ENCODE peak calls at places on chromosomes 5 and 9, in six cellular contexts. One of them, this sample, is unnamed. For H3K4me1, the result is how much of the 10 kb centered on the place peaks cover.

GRCh38 chr5:76608833-76609232 is 14.4 kb downstream of the F2RL2 start:
- DNase-seq in tibial artery: no peak
- DNase-seq in neuronal stem cell: no peak
- DNase-seq in effector memory CD4-positive, alpha-beta T cell: no peak
- DNase-seq in upper lobe of left lung: no peak
- DNase-seq in uterus: no peak
- DNase-seq in this sample: peak

GRCh38 chr5:133680830-133681555 is 68.7 kb upstream of the FSTL4 start:
- DNase-seq in tibial artery: peak
- DNase-seq in neuronal stem cell: no peak
- DNase-seq in effector memory CD4-positive, alpha-beta T cell: no peak
- DNase-seq in upper lobe of left lung: no peak
- DNase-seq in uterus: no peak
- DNase-seq in this sample: no peak

GRCh38 chr9:130129425-130130061 is 42.7 kb upstream of the NCS1 start:
- DNase-seq in tibial artery: no peak
- DNase-seq in neuronal stem cell: no peak
- DNase-seq in effector memory CD4-positive, alpha-beta T cell: peak
- DNase-seq in upper lobe of left lung: no peak
- DNase-seq in uterus: no peak
- DNase-seq in this sample: peak

GRCh38 chr9:129131300-129132145 is 20.3 kb downstream of the PTPA start:
- DNase-seq in tibial artery: peak
- DNase-seq in neuronal stem cell: no peak
- DNase-seq in effector memory CD4-positive, alpha-beta T cell: peak
- DNase-seq in upper lobe of left lung: peak
- DNase-seq in uterus: peak
- DNase-seq in this sample: peak

GRCh38 chr9:78695521-78695920 is 398.6 kb downstream of the PSAT1 start:
- DNase-seq in tibial artery: no peak
- DNase-seq in neuronal stem cell: no peak
- DNase-seq in effector memory CD4-positive, alpha-beta T cell: no peak
- DNase-seq in upper lobe of left lung: no peak
- DNase-seq in uterus: no peak
- DNase-seq in this sample: no peak

GRCh38 chr9:127572961-127573727 is 38.9 kb upstream of the STXBP1 start:
- DNase-seq in tibial artery: no peak
- DNase-seq in neuronal stem cell: no peak
- DNase-seq in effector memory CD4-positive, alpha-beta T cell: no peak
- DNase-seq in upper lobe of left lung: no peak
- DNase-seq in uterus: no peak
- DNase-seq in this sample: no peak

GRCh38 chr5:173278172-173278571 is 43.2 kb upstream of the NKX2-5 start:
- DNase-seq in tibial artery: no peak
- DNase-seq in neuronal stem cell: no peak
- DNase-seq in effector memory CD4-positive, alpha-beta T cell: no peak
- DNase-seq in upper lobe of left lung: no peak
- DNase-seq in uterus: no peak
- DNase-seq in this sample: no peak

GRCh38 chr5:143730112-143730801 is 81.7 kb upstream of the HMHB1 start:
- DNase-seq in tibial artery: no peak
- DNase-seq in neuronal stem cell: no peak
- DNase-seq in effector memory CD4-positive, alpha-beta T cell: no peak
- DNase-seq in upper lobe of left lung: no peak
- DNase-seq in uterus: no peak
- DNase-seq in this sample: no peak

GRCh38 chr5:141489841-141490240 is 960 bp downstream of the PCDHGC5 start:
- DNase-seq in tibial artery: no peak
- DNase-seq in neuronal stem cell: no peak
- DNase-seq in effector memory CD4-positive, alpha-beta T cell: no peak
- DNase-seq in upper lobe of left lung: no peak
- DNase-seq in uterus: no peak
- DNase-seq in this sample: no peak

GRCh38 chr9:120767451-120767850 is 25.8 kb downstream of the FBXW2 start:
- DNase-seq in tibial artery: no peak
- DNase-seq in neuronal stem cell: no peak
- DNase-seq in effector memory CD4-positive, alpha-beta T cell: no peak
- DNase-seq in upper lobe of left lung: no peak
- DNase-seq in uterus: no peak
- DNase-seq in this sample: no peak

GRCh38 chr5:174065528-174066189 is 20.2 kb downstream of the NSG2 start:
- DNase-seq in tibial artery: no peak
- DNase-seq in neuronal stem cell: no peak
- DNase-seq in effector memory CD4-positive, alpha-beta T cell: no peak
- DNase-seq in upper lobe of left lung: no peak
- DNase-seq in uterus: no peak
- DNase-seq in this sample: no peak

GRCh38 chr5:35046754-35047153 is 995 bp downstream of the AGXT2 start:
- DNase-seq in tibial artery: no peak
- DNase-seq in neuronal stem cell: no peak
- DNase-seq in effector memory CD4-positive, alpha-beta T cell: no peak
- DNase-seq in upper lobe of left lung: no peak
- DNase-seq in uterus: no peak
- DNase-seq in this sample: no peak

GRCh38 chr5:79173626-79174025 is 62.0 kb downstream of the BHMT start:
- DNase-seq in tibial artery: no peak
- DNase-seq in neuronal stem cell: no peak
- DNase-seq in effector memory CD4-positive, alpha-beta T cell: no peak
- DNase-seq in upper lobe of left lung: peak
- DNase-seq in uterus: no peak
- DNase-seq in this sample: no peak

GRCh38 chr9:34403554-34404380 is 27.1 kb upstream of the MYORG start:
- DNase-seq in tibial artery: peak
- DNase-seq in neuronal stem cell: peak
- DNase-seq in effector memory CD4-positive, alpha-beta T cell: peak
- DNase-seq in upper lobe of left lung: peak
- DNase-seq in uterus: peak
- DNase-seq in this sample: peak

GRCh38 chr9:107732781-107733529 is 243.4 kb upstream of the KLF4 start:
- DNase-seq in tibial artery: peak
- DNase-seq in neuronal stem cell: no peak
- DNase-seq in effector memory CD4-positive, alpha-beta T cell: no peak
- DNase-seq in upper lobe of left lung: no peak
- DNase-seq in uterus: peak
- DNase-seq in this sample: no peak

GRCh38 chr5:58818515-58818914 is 235.6 kb downstream of the RAB3C start:
- DNase-seq in tibial artery: no peak
- DNase-seq in neuronal stem cell: no peak
- DNase-seq in effector memory CD4-positive, alpha-beta T cell: no peak
- DNase-seq in upper lobe of left lung: no peak
- DNase-seq in uterus: no peak
- DNase-seq in this sample: no peak

GRCh38 chr9:89553451-89554020 is 51.3 kb upstream of the GADD45G start:
- DNase-seq in tibial artery: no peak
- DNase-seq in neuronal stem cell: no peak
- DNase-seq in effector memory CD4-positive, alpha-beta T cell: no peak
- DNase-seq in upper lobe of left lung: no peak
- DNase-seq in uterus: no peak
- DNase-seq in this sample: no peak

GRCh38 chr5:157744055-157745011 is 821 bp downstream of the LSM11 start:
- DNase-seq in tibial artery: no peak
- DNase-seq in neuronal stem cell: no peak
- DNase-seq in effector memory CD4-positive, alpha-beta T cell: no peak
- DNase-seq in upper lobe of left lung: peak
- DNase-seq in uterus: peak
- DNase-seq in this sample: peak

GRCh38 chr9:90433398-90433890 is 209.2 kb downstream of the DIRAS2 start:
- DNase-seq in tibial artery: no peak
- DNase-seq in neuronal stem cell: peak
- DNase-seq in effector memory CD4-positive, alpha-beta T cell: no peak
- DNase-seq in upper lobe of left lung: peak
- DNase-seq in uterus: no peak
- DNase-seq in this sample: no peak

GRCh38 chr9:96158909-96159575 is 142.9 kb downstream of the HSD17B3 start:
- DNase-seq in tibial artery: no peak
- DNase-seq in neuronal stem cell: no peak
- DNase-seq in effector memory CD4-positive, alpha-beta T cell: no peak
- DNase-seq in upper lobe of left lung: no peak
- DNase-seq in uterus: no peak
- DNase-seq in this sample: no peak

GRCh38 chr9:96160866-96161265 is 141.1 kb downstream of the HSD17B3 start:
- DNase-seq in tibial artery: no peak
- DNase-seq in neuronal stem cell: no peak
- DNase-seq in effector memory CD4-positive, alpha-beta T cell: no peak
- DNase-seq in upper lobe of left lung: no peak
- DNase-seq in uterus: no peak
- DNase-seq in this sample: no peak

GRCh38 chr9:96161819-96162218 is 140.2 kb downstream of the HSD17B3 start:
- DNase-seq in tibial artery: no peak
- DNase-seq in neuronal stem cell: no peak
- DNase-seq in effector memory CD4-positive, alpha-beta T cell: no peak
- DNase-seq in upper lobe of left lung: no peak
- DNase-seq in uterus: no peak
- DNase-seq in this sample: no peak

GRCh38 chr9:96159596-96159995 is 142.4 kb downstream of the HSD17B3 start:
- DNase-seq in tibial artery: no peak
- DNase-seq in neuronal stem cell: no peak
- DNase-seq in effector memory CD4-positive, alpha-beta T cell: no peak
- DNase-seq in upper lobe of left lung: no peak
- DNase-seq in uterus: no peak
- DNase-seq in this sample: no peak

GRCh38 chr9:96160168-96160567 is 141.8 kb downstream of the HSD17B3 start:
- DNase-seq in tibial artery: no peak
- DNase-seq in neuronal stem cell: no peak
- DNase-seq in effector memory CD4-positive, alpha-beta T cell: no peak
- DNase-seq in upper lobe of left lung: no peak
- DNase-seq in uterus: no peak
- DNase-seq in this sample: no peak
- H3K4me1 ChIP-seq in tibial artery: under half
- H3K4me1 ChIP-seq in neuronal stem cell: under half
- H3K4me1 ChIP-seq in effector memory CD4-positive, alpha-beta T cell: under half
- H3K4me1 ChIP-seq in upper lobe of left lung: under half
- H3K4me1 ChIP-seq in uterus: under half
- H3K4me1 ChIP-seq in this sample: under half

GRCh38 chr5:77632526-77633268 is 5.8 kb downstream of the OTP start:
- DNase-seq in tibial artery: no peak
- DNase-seq in neuronal stem cell: no peak
- DNase-seq in effector memory CD4-positive, alpha-beta T cell: no peak
- DNase-seq in upper lobe of left lung: no peak
- DNase-seq in uterus: no peak
- DNase-seq in this sample: no peak
- H3K27ac ChIP-seq in tibial artery: no peak
- H3K27ac ChIP-seq in neuronal stem cell: no peak
- H3K27ac ChIP-seq in effector memory CD4-positive, alpha-beta T cell: no peak
- H3K27ac ChIP-seq in upper lobe of left lung: no peak
- H3K27ac ChIP-seq in uterus: no peak
- H3K27ac ChIP-seq in this sample: no peak

GRCh38 chr5:168393773-168394172 is 92.5 kb upstream of the RARS1 start:
- DNase-seq in tibial artery: no peak
- DNase-seq in neuronal stem cell: no peak
- DNase-seq in effector memory CD4-positive, alpha-beta T cell: no peak
- DNase-seq in upper lobe of left lung: no peak
- DNase-seq in uterus: no peak
- DNase-seq in this sample: no peak
- H3K4me3 ChIP-seq in tibial artery: no peak
- H3K4me3 ChIP-seq in neuronal stem cell: no peak
- H3K4me3 ChIP-seq in effector memory CD4-positive, alpha-beta T cell: no peak
- H3K4me3 ChIP-seq in upper lobe of left lung: no peak
- H3K4me3 ChIP-seq in uterus: no peak
- H3K4me3 ChIP-seq in this sample: no peak

GRCh38 chr9:86352440-86353106 is 1.6 kb downstream of the TUT7 start:
- DNase-seq in tibial artery: no peak
- DNase-seq in neuronal stem cell: no peak
- DNase-seq in effector memory CD4-positive, alpha-beta T cell: no peak
- DNase-seq in upper lobe of left lung: no peak
- DNase-seq in uterus: no peak
- DNase-seq in this sample: peak
- H3K4me1 ChIP-seq in tibial artery: under half
- H3K4me1 ChIP-seq in neuronal stem cell: under half
- H3K4me1 ChIP-seq in effector memory CD4-positive, alpha-beta T cell: under half
- H3K4me1 ChIP-seq in upper lobe of left lung: under half
- H3K4me1 ChIP-seq in uterus: under half
- H3K4me1 ChIP-seq in this sample: half or more

This sample was measured in CD4-positive, alpha-beta memory T cell.